ENCODE peak calls at places on chromosomes 7 and 10, in four cellular contexts. X is right lobe of liver, O is iPS DF 6.9, K is mammary epithelial cell. N is an unnamed sample.

GRCh38 chr7:6650521-6651011 is 13.4 kb downstream of the ZNF316 start:
- DNase-seq in X (peak), O (no peak), K (no peak), N (no peak)

GRCh38 chr7:145644426-145645154 is 472.0 kb upstream of the CNTNAP2 start:
- DNase-seq in X (no peak), O (no peak), K (no peak), N (no peak)

GRCh38 chr10:93820434-93820833 is 62.7 kb downstream of the LGI1 start:
- DNase-seq in X (no peak), O (no peak), K (peak), N (no peak)

GRCh38 chr7:15504376-15504775 is 57.4 kb downstream of the AGMO start:
- DNase-seq in X (no peak), O (no peak), K (no peak), N (no peak)

GRCh38 chr7:81934596-81935301 is 164.9 kb upstream of the HGF start:
- DNase-seq in X (no peak), O (no peak), K (no peak), N (no peak)

GRCh38 chr7:139058963-139059362 is 23.1 kb upstream of the ZC3HAV1L start:
- DNase-seq in X (no peak), O (no peak), K (no peak), N (no peak)

GRCh38 chr10:52755297-52756062 is 17.1 kb downstream of the MBL2 start:
- DNase-seq in X (no peak), O (no peak), K (peak), N (no peak)

GRCh38 chr10:28716748-28717147 is 39.4 kb downstream of the BAMBI start:
- DNase-seq in X (no peak), O (no peak), K (no peak), N (no peak)

GRCh38 chr7:47552631-47553030 is 29.3 kb downstream of the TNS3 start:
- DNase-seq in X (no peak), O (no peak), K (peak), N (no peak)

GRCh38 chr10:25982107-25982506 is 48.1 kb downstream of the MYO3A start:
- DNase-seq in X (no peak), O (no peak), K (no peak), N (no peak)

GRCh38 chr10:57707300-57707658 is 560.4 kb downstream of the IPMK start:
- DNase-seq in X (no peak), O (no peak), K (no peak), N (no peak)

GRCh38 chr10:86312701-86313270 is 53.8 kb downstream of the GRID1 start:
- DNase-seq in X (no peak), O (no peak), K (no peak), N (no peak)

GRCh38 chr10:126384269-126384873 is 3.9 kb downstream of the ADAM12 start:
- DNase-seq in X (no peak), O (no peak), K (no peak), N (no peak)

GRCh38 chr10:104642311-104643022 is 1.4 kb downstream of the SORCS3 start:
- DNase-seq in X (no peak), O (peak), K (no peak), N (no peak)

GRCh38 chr7:158730383-158731055 is 25.9 kb upstream of the NCAPG2 start:
- DNase-seq in X (no peak), O (no peak), K (no peak), N (no peak)

GRCh38 chr7:105224884-105225651 is 163.7 kb downstream of the SRPK2 start:
- DNase-seq in X (no peak), O (no peak), K (peak), N (no peak)

GRCh38 chr10:72097448-72098300 is 9.3 kb upstream of the SPOCK2 start:
- DNase-seq in X (no peak), O (no peak), K (peak), N (no peak)

GRCh38 chr10:44569193-44570091 is 184.5 kb upstream of the CXCL12 start:
- DNase-seq in X (no peak), O (no peak), K (no peak), N (no peak)

GRCh38 chr7:31340603-31341002 is at the start of gene NEUROD6:
- DNase-seq in X (no peak), O (no peak), K (no peak), N (no peak)

GRCh38 chr7:28054531-28055160 is 125.9 kb downstream of the JAZF1 start:
- DNase-seq in X (no peak), O (no peak), K (no peak), N (no peak)

GRCh38 chr7:128703605-128704004 is 31.5 kb downstream of the GARIN1A start:
- DNase-seq in X (no peak), O (no peak), K (no peak), N (no peak)

GRCh38 chr10:32150532-32151101 is 94.4 kb upstream of the KIF5B start:
- DNase-seq in X (no peak), O (no peak), K (no peak), N (no peak)

GRCh38 chr7:89477991-89478390 is 676.3 kb upstream of the STEAP1 start:
- DNase-seq in X (no peak), O (no peak), K (no peak), N (no peak)

GRCh38 chr10:73814896-73815718 is 3.7 kb upstream of the NDST2 start:
- DNase-seq in X (no peak), O (no peak), K (no peak), N (no peak)

GRCh38 chr10:93437946-93438795 is 44.0 kb downstream of the MYOF start:
- DNase-seq in X (no peak), O (no peak), K (peak), N (no peak)

GRCh38 chr7:15199482-15199881 is 296.9 kb upstream of the DGKB start:
- DNase-seq in X (no peak), O (no peak), K (no peak), N (no peak)

GRCh38 chr7:25303380-25304321 is 75.4 kb upstream of the NPVF start:
- DNase-seq in X (no peak), O (peak), K (no peak), N (no peak)

GRCh38 chr10:46235705-46236536 is 50.9 kb upstream of the ANTXRL start:
- DNase-seq in X (no peak), O (no peak), K (no peak), N (peak)

GRCh38 chr7:70512719-70513118 is 619.2 kb upstream of the GALNT17 start:
- DNase-seq in X (no peak), O (no peak), K (no peak), N (no peak)
- H3K27ac ChIP-seq in X (no peak), O (no peak), K (no peak), N (no peak)

GRCh38 chr7:43761919-43762318 is 3.4 kb downstream of the BLVRA start:
- DNase-seq in X (no peak), O (no peak), K (peak), N (no peak)

GRCh38 chr7:43761382-43761781 is 2.9 kb downstream of the BLVRA start:
- DNase-seq in X (no peak), O (no peak), K (no peak), N (no peak)

GRCh38 chr7:43764039-43764789 is 5.7 kb downstream of the BLVRA start:
- DNase-seq in X (no peak), O (no peak), K (peak), N (peak)

GRCh38 chr7:43764807-43765491 is 6.5 kb downstream of the BLVRA start:
- DNase-seq in X (no peak), O (no peak), K (peak), N (no peak)

DNA sequence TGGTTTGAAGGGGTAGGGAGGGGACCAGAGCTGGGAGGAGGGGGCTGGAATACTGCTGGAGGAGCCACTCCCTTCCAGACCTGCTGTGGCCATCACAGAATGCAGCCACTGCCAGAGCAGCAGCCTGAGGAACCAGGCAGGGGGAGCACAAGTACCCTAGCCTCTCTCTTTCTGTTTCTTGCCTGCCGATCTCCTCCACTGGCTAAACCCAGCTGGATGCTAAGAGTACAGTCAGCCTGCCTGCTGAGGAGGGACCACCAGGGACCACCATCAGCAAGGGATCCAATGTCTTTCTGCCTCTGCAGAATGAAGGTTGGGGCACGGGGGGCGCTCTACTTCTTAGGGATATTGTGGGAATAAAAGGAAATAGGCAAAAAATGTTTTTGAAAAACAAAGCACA is 4.7 kb downstream of the BLVRA start:
- DNase-seq in X (no peak), O (no peak), K (no peak), N (no peak)
- H3K27ac ChIP-seq in X (no peak), O (no peak), K (peak), N (no peak)

GRCh38 chr7:151205749-151206148 is 4.5 kb downstream of the H2BK1 start:
- DNase-seq in X (no peak), O (no peak), K (no peak), N (no peak)
- H3K27ac ChIP-seq in X (no peak), O (no peak), K (no peak), N (no peak)

DNA sequence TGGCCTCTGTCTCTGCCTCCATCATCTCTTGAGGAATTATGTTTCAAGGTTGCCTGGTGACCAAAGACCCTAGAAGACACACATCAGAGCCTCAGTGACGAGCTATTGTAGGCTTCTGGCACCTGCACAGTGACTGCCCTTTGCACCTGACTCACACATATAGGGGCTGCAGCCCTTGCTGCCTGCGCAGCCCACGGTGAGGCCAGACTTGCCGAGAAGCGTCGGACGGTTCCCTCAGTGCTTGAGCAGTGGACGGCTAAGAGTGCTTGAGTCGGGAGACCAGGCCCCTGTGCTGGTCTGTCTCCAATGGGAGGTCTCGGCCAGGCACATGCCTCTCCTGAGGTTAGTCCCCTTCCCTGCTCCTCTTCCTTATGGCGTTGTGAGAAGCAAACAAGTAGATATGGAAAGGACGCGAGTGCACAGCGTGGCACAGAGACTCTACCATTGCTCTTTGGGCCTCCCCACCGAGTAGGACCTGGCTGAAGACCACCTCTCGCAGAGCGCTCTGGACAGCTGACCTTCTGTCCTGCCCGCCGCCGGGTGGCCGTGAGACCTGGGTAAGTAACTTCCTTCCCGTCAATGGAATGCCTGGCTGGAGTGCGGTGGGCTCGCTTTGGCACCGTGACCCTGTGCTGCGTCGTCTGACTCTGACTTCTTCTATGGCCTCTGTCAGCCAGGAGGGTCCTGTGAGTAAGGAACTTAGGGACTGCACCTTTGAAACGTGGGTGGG is 33.6 kb downstream of the ZNF775 start:
- DNase-seq in X (no peak), O (no peak), K (no peak), N (no peak)
- H3K27ac ChIP-seq in X (no peak), O (no peak), K (no peak), N (no peak)

DNA sequence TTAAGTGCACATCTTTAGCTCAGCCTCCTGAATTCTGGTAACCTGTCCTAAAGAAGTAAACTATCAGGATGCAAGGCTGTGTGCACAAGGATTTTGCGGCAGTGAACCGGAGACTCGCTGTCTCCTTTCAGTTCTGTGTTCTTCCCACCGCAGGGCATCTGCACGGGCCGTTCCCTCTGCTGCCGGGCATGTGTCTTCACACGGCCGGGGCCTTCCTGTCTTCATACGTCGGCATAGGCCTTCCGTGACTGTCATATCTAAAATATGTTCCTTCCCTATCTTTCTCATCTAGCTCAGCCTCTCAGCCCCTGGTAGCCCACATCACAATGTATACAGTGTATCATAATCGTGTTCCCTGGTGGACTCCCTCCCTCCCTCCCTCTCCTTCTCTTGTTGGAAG is 16.4 kb downstream of the PALD1 start:
- DNase-seq in X (no peak), O (no peak), K (no peak), N (no peak)
- H3K27ac ChIP-seq in X (no peak), O (no peak), K (no peak), N (no peak)

DNA sequence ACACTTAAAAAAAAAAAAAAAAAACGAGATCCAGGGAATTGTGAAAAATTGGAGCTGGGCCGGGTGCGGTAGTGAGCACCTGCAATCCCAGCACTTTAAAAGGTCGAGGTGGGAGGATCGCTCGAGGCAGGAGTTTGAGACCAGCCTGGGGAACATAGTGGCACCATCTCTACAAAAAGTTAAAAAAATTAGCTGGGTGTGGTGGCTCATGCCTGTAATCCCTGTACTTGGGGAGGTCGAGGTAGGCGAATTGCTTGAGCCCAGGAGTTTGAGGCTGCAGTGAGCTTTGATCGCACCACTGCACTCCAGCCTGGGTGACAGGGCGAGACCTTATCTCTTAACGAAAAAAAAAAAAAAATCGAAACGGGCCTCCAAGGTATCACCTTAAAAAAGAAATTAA is 2.0 kb downstream of the CLDN4 start:
- DNase-seq in X (no peak), O (no peak), K (no peak), N (no peak)
- H3K27ac ChIP-seq in X (no peak), O (no peak), K (no peak), N (no peak)

DNA sequence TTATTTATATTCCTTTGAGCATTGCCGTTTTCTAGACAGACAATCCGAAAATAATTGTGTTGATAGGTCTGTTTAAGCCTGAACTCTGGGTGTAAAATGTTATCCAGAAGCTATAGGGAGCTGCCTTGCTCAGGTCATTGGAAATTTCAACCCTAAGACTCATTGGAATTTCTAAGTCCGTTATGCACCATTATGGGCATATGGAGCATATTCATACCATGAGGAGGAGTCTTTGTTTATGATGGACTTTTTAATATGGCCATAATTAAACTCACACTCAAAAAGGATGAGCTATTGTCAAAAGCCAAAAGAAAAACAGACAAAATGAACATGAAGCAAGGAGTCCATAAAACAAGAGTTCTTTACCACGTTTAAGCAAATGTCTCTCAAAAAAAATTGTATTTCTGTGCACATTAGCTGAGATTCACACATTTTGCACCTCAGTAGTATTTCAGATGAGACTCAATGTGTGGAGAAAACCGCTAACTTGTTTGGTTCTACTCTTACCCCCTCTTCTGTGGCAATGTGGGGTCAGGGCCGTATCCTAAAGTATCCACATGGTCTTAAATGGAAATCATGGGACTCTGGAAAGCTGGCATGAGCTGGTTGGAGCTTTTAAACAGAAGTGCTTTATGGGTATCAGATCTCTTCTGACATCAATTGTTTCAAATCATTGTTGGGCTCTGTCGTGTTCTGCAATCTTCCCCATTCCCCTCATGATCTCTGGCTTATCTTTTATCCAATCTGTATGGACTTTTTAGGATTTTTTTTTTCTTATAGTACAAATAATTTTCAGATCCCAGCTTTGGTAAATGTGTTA is 60.5 kb downstream of the PODXL start:
- DNase-seq in X (no peak), O (no peak), K (no peak), N (no peak)
- H3K27ac ChIP-seq in X (no peak), O (no peak), K (no peak), N (no peak)

DNA sequence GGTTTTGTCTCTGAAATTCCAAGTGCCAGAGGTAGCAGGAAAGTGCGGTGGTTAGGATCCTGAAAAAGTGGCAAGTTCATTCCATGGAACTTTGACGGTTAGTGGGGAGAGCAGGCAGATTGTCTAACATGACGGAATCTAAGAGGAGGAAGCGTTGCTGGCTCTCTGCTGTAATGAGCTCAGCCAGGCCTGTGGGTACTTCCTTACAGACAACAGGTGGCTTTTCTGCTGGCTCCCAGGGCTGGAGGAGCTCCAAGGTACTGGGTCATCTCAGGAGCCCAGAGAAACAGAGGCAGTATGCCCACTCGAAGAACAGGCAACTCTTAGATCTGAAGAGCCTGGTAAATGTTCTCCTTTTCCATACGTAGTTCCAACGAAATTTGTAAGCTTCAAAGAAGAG is 3.1 kb upstream of the AIFM2 start:
- DNase-seq in X (no peak), O (no peak), K (no peak), N (no peak)
- H3K27ac ChIP-seq in X (no peak), O (no peak), K (no peak), N (no peak)

GRCh38 chr7:134085315-134085714 is 41.8 kb upstream of the LRGUK start:
- DNase-seq in X (no peak), O (no peak), K (no peak), N (no peak)
- H3K27ac ChIP-seq in X (no peak), O (no peak), K (no peak), N (no peak)

N was measured in CD4-positive, alpha-beta T cell.